ENCODE peak calls at places on chromosomes 11 and 22, in nine cellular contexts. One of them, this sample, is unnamed.

GRCh38 chr22:22657712-22658111 is 13.3 kb downstream of the GGTLC2 start:
- DNase-seq in heart right ventricle: no peak
- DNase-seq in stimulated activated CD4-positive, alpha-beta T cell treated with anti-CD3 and anti-CD28 coated beads, Interleukin-1b, Interleukin-23, amount 100 ng/mL, for 24 hours: no peak
- DNase-seq in SHP77 treated with DMSO at 0.1 percent for 48 hours: no peak
- DNase-seq in fibroblast of lung: no peak
- DNase-seq in RWPE1: no peak
- DNase-seq in lower leg skin: peak
- DNase-seq in mesendoderm: no peak
- DNase-seq in upper lobe of right lung: no peak
- DNase-seq in this sample: no peak

GRCh38 chr11:19672591-19673206 is 39.9 kb upstream of the NAV2 start:
- DNase-seq in heart right ventricle: no peak
- DNase-seq in RWPE1: peak
- DNase-seq in mesendoderm: no peak
- DNase-seq in upper lobe of right lung: no peak
- DNase-seq in SHP77 treated with DMSO at 0.1 percent for 48 hours: no peak
- DNase-seq in stimulated activated CD4-positive, alpha-beta T cell treated with anti-CD3 and anti-CD28 coated beads, Interleukin-1b, Interleukin-23, amount 100 ng/mL, for 24 hours: no peak
- DNase-seq in fibroblast of lung: no peak
- DNase-seq in lower leg skin: no peak
- DNase-seq in this sample: no peak

GRCh38 chr11:122814401-122814800 is 23.9 kb upstream of the CRTAM start:
- DNase-seq in SHP77 treated with DMSO at 0.1 percent for 48 hours: no peak
- DNase-seq in lower leg skin: no peak
- DNase-seq in mesendoderm: no peak
- DNase-seq in upper lobe of right lung: no peak
- DNase-seq in stimulated activated CD4-positive, alpha-beta T cell treated with anti-CD3 and anti-CD28 coated beads, Interleukin-1b, Interleukin-23, amount 100 ng/mL, for 24 hours: no peak
- DNase-seq in RWPE1: no peak
- DNase-seq in heart right ventricle: no peak
- DNase-seq in fibroblast of lung: no peak
- DNase-seq in this sample: no peak

GRCh38 chr11:130653838-130654601 is 205.6 kb downstream of the ADAMTS15 start:
- DNase-seq in heart right ventricle: peak
- DNase-seq in RWPE1: no peak
- DNase-seq in upper lobe of right lung: peak
- DNase-seq in lower leg skin: peak
- DNase-seq in SHP77 treated with DMSO at 0.1 percent for 48 hours: no peak
- DNase-seq in stimulated activated CD4-positive, alpha-beta T cell treated with anti-CD3 and anti-CD28 coated beads, Interleukin-1b, Interleukin-23, amount 100 ng/mL, for 24 hours: no peak
- DNase-seq in mesendoderm: peak
- DNase-seq in fibroblast of lung: peak
- DNase-seq in this sample: no peak

GRCh38 chr11:60852060-60852638 is 3.6 kb downstream of the PTGDR2 start:
- DNase-seq in upper lobe of right lung: no peak
- DNase-seq in fibroblast of lung: no peak
- DNase-seq in lower leg skin: no peak
- DNase-seq in mesendoderm: no peak
- DNase-seq in stimulated activated CD4-positive, alpha-beta T cell treated with anti-CD3 and anti-CD28 coated beads, Interleukin-1b, Interleukin-23, amount 100 ng/mL, for 24 hours: no peak
- DNase-seq in SHP77 treated with DMSO at 0.1 percent for 48 hours: no peak
- DNase-seq in heart right ventricle: no peak
- DNase-seq in RWPE1: no peak
- DNase-seq in this sample: no peak

GRCh38 chr11:63553759-63554158 is 9.4 kb downstream of the PLAAT2 start:
- DNase-seq in stimulated activated CD4-positive, alpha-beta T cell treated with anti-CD3 and anti-CD28 coated beads, Interleukin-1b, Interleukin-23, amount 100 ng/mL, for 24 hours: no peak
- DNase-seq in mesendoderm: no peak
- DNase-seq in lower leg skin: no peak
- DNase-seq in SHP77 treated with DMSO at 0.1 percent for 48 hours: no peak
- DNase-seq in fibroblast of lung: peak
- DNase-seq in upper lobe of right lung: no peak
- DNase-seq in RWPE1: no peak
- DNase-seq in heart right ventricle: no peak
- DNase-seq in this sample: no peak

GRCh38 chr11:61332266-61332822 is 561 bp downstream of the DDB1 start:
- DNase-seq in stimulated activated CD4-positive, alpha-beta T cell treated with anti-CD3 and anti-CD28 coated beads, Interleukin-1b, Interleukin-23, amount 100 ng/mL, for 24 hours: no peak
- DNase-seq in SHP77 treated with DMSO at 0.1 percent for 48 hours: no peak
- DNase-seq in mesendoderm: peak
- DNase-seq in heart right ventricle: no peak
- DNase-seq in RWPE1: peak
- DNase-seq in upper lobe of right lung: no peak
- DNase-seq in lower leg skin: no peak
- DNase-seq in fibroblast of lung: peak
- DNase-seq in this sample: no peak

GRCh38 chr11:17979770-17980371 is 33.0 kb downstream of the SERGEF start:
- DNase-seq in stimulated activated CD4-positive, alpha-beta T cell treated with anti-CD3 and anti-CD28 coated beads, Interleukin-1b, Interleukin-23, amount 100 ng/mL, for 24 hours: no peak
- DNase-seq in fibroblast of lung: no peak
- DNase-seq in upper lobe of right lung: no peak
- DNase-seq in lower leg skin: no peak
- DNase-seq in SHP77 treated with DMSO at 0.1 percent for 48 hours: peak
- DNase-seq in RWPE1: peak
- DNase-seq in heart right ventricle: no peak
- DNase-seq in mesendoderm: peak
- DNase-seq in this sample: no peak

GRCh38 chr11:93740802-93741093 is 547 bp downstream of the TAF1D start:
- DNase-seq in lower leg skin: peak
- DNase-seq in stimulated activated CD4-positive, alpha-beta T cell treated with anti-CD3 and anti-CD28 coated beads, Interleukin-1b, Interleukin-23, amount 100 ng/mL, for 24 hours: peak
- DNase-seq in heart right ventricle: peak
- DNase-seq in RWPE1: peak
- DNase-seq in mesendoderm: peak
- DNase-seq in fibroblast of lung: peak
- DNase-seq in SHP77 treated with DMSO at 0.1 percent for 48 hours: peak
- DNase-seq in upper lobe of right lung: peak
- DNase-seq in this sample: no peak

GRCh38 chr11:1239596-1240205 is 16.8 kb downstream of the MUC5B start:
- DNase-seq in stimulated activated CD4-positive, alpha-beta T cell treated with anti-CD3 and anti-CD28 coated beads, Interleukin-1b, Interleukin-23, amount 100 ng/mL, for 24 hours: no peak
- DNase-seq in SHP77 treated with DMSO at 0.1 percent for 48 hours: no peak
- DNase-seq in mesendoderm: no peak
- DNase-seq in fibroblast of lung: no peak
- DNase-seq in RWPE1: no peak
- DNase-seq in upper lobe of right lung: no peak
- DNase-seq in heart right ventricle: no peak
- DNase-seq in lower leg skin: no peak
- DNase-seq in this sample: no peak

GRCh38 chr11:83115551-83115950 is 41.4 kb upstream of the PCF11 start:
- DNase-seq in RWPE1: no peak
- DNase-seq in fibroblast of lung: peak
- DNase-seq in stimulated activated CD4-positive, alpha-beta T cell treated with anti-CD3 and anti-CD28 coated beads, Interleukin-1b, Interleukin-23, amount 100 ng/mL, for 24 hours: no peak
- DNase-seq in mesendoderm: peak
- DNase-seq in SHP77 treated with DMSO at 0.1 percent for 48 hours: no peak
- DNase-seq in heart right ventricle: peak
- DNase-seq in upper lobe of right lung: no peak
- DNase-seq in lower leg skin: no peak
- DNase-seq in this sample: no peak

GRCh38 chr11:57336111-57336666 is 497 bp upstream of the SSRP1 start:
- DNase-seq in heart right ventricle: no peak
- DNase-seq in lower leg skin: no peak
- DNase-seq in SHP77 treated with DMSO at 0.1 percent for 48 hours: no peak
- DNase-seq in stimulated activated CD4-positive, alpha-beta T cell treated with anti-CD3 and anti-CD28 coated beads, Interleukin-1b, Interleukin-23, amount 100 ng/mL, for 24 hours: no peak
- DNase-seq in fibroblast of lung: no peak
- DNase-seq in mesendoderm: no peak
- DNase-seq in RWPE1: no peak
- DNase-seq in upper lobe of right lung: no peak
- DNase-seq in this sample: no peak

GRCh38 chr22:23269441-23270211 is 89.3 kb downstream of the BCR start:
- DNase-seq in upper lobe of right lung: no peak
- DNase-seq in SHP77 treated with DMSO at 0.1 percent for 48 hours: no peak
- DNase-seq in fibroblast of lung: no peak
- DNase-seq in heart right ventricle: no peak
- DNase-seq in mesendoderm: peak
- DNase-seq in lower leg skin: no peak
- DNase-seq in stimulated activated CD4-positive, alpha-beta T cell treated with anti-CD3 and anti-CD28 coated beads, Interleukin-1b, Interleukin-23, amount 100 ng/mL, for 24 hours: no peak
- DNase-seq in RWPE1: no peak
- DNase-seq in this sample: no peak

GRCh38 chr11:126992065-126992803 is 8.3 kb downstream of the KIRREL3 start:
- DNase-seq in RWPE1: no peak
- DNase-seq in heart right ventricle: no peak
- DNase-seq in lower leg skin: no peak
- DNase-seq in stimulated activated CD4-positive, alpha-beta T cell treated with anti-CD3 and anti-CD28 coated beads, Interleukin-1b, Interleukin-23, amount 100 ng/mL, for 24 hours: no peak
- DNase-seq in upper lobe of right lung: no peak
- DNase-seq in mesendoderm: peak
- DNase-seq in SHP77 treated with DMSO at 0.1 percent for 48 hours: no peak
- DNase-seq in fibroblast of lung: peak
- DNase-seq in this sample: no peak

GRCh38 chr11:82676483-82677094 is 57.1 kb downstream of the FAM181B start:
- DNase-seq in SHP77 treated with DMSO at 0.1 percent for 48 hours: no peak
- DNase-seq in heart right ventricle: no peak
- DNase-seq in RWPE1: peak
- DNase-seq in mesendoderm: no peak
- DNase-seq in lower leg skin: no peak
- DNase-seq in upper lobe of right lung: no peak
- DNase-seq in stimulated activated CD4-positive, alpha-beta T cell treated with anti-CD3 and anti-CD28 coated beads, Interleukin-1b, Interleukin-23, amount 100 ng/mL, for 24 hours: no peak
- DNase-seq in fibroblast of lung: no peak
- DNase-seq in this sample: no peak

GRCh38 chr11:8806974-8807373 is 104.0 kb upstream of the AKIP1 start:
- DNase-seq in fibroblast of lung: no peak
- DNase-seq in heart right ventricle: no peak
- DNase-seq in RWPE1: no peak
- DNase-seq in SHP77 treated with DMSO at 0.1 percent for 48 hours: no peak
- DNase-seq in lower leg skin: no peak
- DNase-seq in stimulated activated CD4-positive, alpha-beta T cell treated with anti-CD3 and anti-CD28 coated beads, Interleukin-1b, Interleukin-23, amount 100 ng/mL, for 24 hours: no peak
- DNase-seq in mesendoderm: no peak
- DNase-seq in upper lobe of right lung: no peak
- DNase-seq in this sample: no peak

GRCh38 chr22:38398609-38399401 is 56.2 kb downstream of the KCNJ4 start:
- DNase-seq in stimulated activated CD4-positive, alpha-beta T cell treated with anti-CD3 and anti-CD28 coated beads, Interleukin-1b, Interleukin-23, amount 100 ng/mL, for 24 hours: peak
- DNase-seq in fibroblast of lung: peak
- DNase-seq in upper lobe of right lung: peak
- DNase-seq in lower leg skin: peak
- DNase-seq in RWPE1: peak
- DNase-seq in mesendoderm: peak
- DNase-seq in SHP77 treated with DMSO at 0.1 percent for 48 hours: peak
- DNase-seq in heart right ventricle: peak
- DNase-seq in this sample: no peak

GRCh38 chr11:122642472-122642922 is 13.0 kb upstream of the UBASH3B start:
- DNase-seq in heart right ventricle: no peak
- DNase-seq in lower leg skin: no peak
- DNase-seq in mesendoderm: peak
- DNase-seq in SHP77 treated with DMSO at 0.1 percent for 48 hours: no peak
- DNase-seq in upper lobe of right lung: no peak
- DNase-seq in fibroblast of lung: peak
- DNase-seq in RWPE1: peak
- DNase-seq in stimulated activated CD4-positive, alpha-beta T cell treated with anti-CD3 and anti-CD28 coated beads, Interleukin-1b, Interleukin-23, amount 100 ng/mL, for 24 hours: no peak
- DNase-seq in this sample: no peak

GRCh38 chr11:15750535-15751297 is 605.6 kb downstream of the SOX6 start:
- DNase-seq in lower leg skin: no peak
- DNase-seq in fibroblast of lung: no peak
- DNase-seq in mesendoderm: no peak
- DNase-seq in RWPE1: no peak
- DNase-seq in upper lobe of right lung: no peak
- DNase-seq in SHP77 treated with DMSO at 0.1 percent for 48 hours: no peak
- DNase-seq in stimulated activated CD4-positive, alpha-beta T cell treated with anti-CD3 and anti-CD28 coated beads, Interleukin-1b, Interleukin-23, amount 100 ng/mL, for 24 hours: no peak
- DNase-seq in heart right ventricle: no peak
- DNase-seq in this sample: no peak

GRCh38 chr11:47480762-47481161 is 31.8 kb upstream of the RAPSN start:
- DNase-seq in SHP77 treated with DMSO at 0.1 percent for 48 hours: no peak
- DNase-seq in mesendoderm: no peak
- DNase-seq in upper lobe of right lung: no peak
- DNase-seq in heart right ventricle: no peak
- DNase-seq in RWPE1: no peak
- DNase-seq in stimulated activated CD4-positive, alpha-beta T cell treated with anti-CD3 and anti-CD28 coated beads, Interleukin-1b, Interleukin-23, amount 100 ng/mL, for 24 hours: no peak
- DNase-seq in lower leg skin: no peak
- DNase-seq in fibroblast of lung: no peak
- DNase-seq in this sample: no peak

GRCh38 chr11:59102259-59102765 is 4.7 kb upstream of the FAM111B start:
- DNase-seq in stimulated activated CD4-positive, alpha-beta T cell treated with anti-CD3 and anti-CD28 coated beads, Interleukin-1b, Interleukin-23, amount 100 ng/mL, for 24 hours: peak
- DNase-seq in fibroblast of lung: peak
- DNase-seq in heart right ventricle: peak
- DNase-seq in RWPE1: peak
- DNase-seq in mesendoderm: peak
- DNase-seq in lower leg skin: peak
- DNase-seq in SHP77 treated with DMSO at 0.1 percent for 48 hours: no peak
- DNase-seq in upper lobe of right lung: peak
- DNase-seq in this sample: no peak

GRCh38 chr11:102564110-102564509 is 33.6 kb upstream of the MMP7 start:
- DNase-seq in upper lobe of right lung: no peak
- DNase-seq in RWPE1: peak
- DNase-seq in fibroblast of lung: peak
- DNase-seq in heart right ventricle: no peak
- DNase-seq in SHP77 treated with DMSO at 0.1 percent for 48 hours: no peak
- DNase-seq in lower leg skin: no peak
- DNase-seq in stimulated activated CD4-positive, alpha-beta T cell treated with anti-CD3 and anti-CD28 coated beads, Interleukin-1b, Interleukin-23, amount 100 ng/mL, for 24 hours: no peak
- DNase-seq in mesendoderm: no peak
- DNase-seq in this sample: no peak

GRCh38 chr22:28024422-28024888 is 105.4 kb upstream of the PITPNB start:
- DNase-seq in stimulated activated CD4-positive, alpha-beta T cell treated with anti-CD3 and anti-CD28 coated beads, Interleukin-1b, Interleukin-23, amount 100 ng/mL, for 24 hours: no peak
- DNase-seq in heart right ventricle: no peak
- DNase-seq in fibroblast of lung: no peak
- DNase-seq in upper lobe of right lung: peak
- DNase-seq in lower leg skin: peak
- DNase-seq in RWPE1: no peak
- DNase-seq in mesendoderm: no peak
- DNase-seq in SHP77 treated with DMSO at 0.1 percent for 48 hours: no peak
- DNase-seq in this sample: no peak

GRCh38 chr11:95512682-95513081 is 276.9 kb downstream of the FAM76B start:
- DNase-seq in stimulated activated CD4-positive, alpha-beta T cell treated with anti-CD3 and anti-CD28 coated beads, Interleukin-1b, Interleukin-23, amount 100 ng/mL, for 24 hours: no peak
- DNase-seq in upper lobe of right lung: no peak
- DNase-seq in mesendoderm: no peak
- DNase-seq in RWPE1: peak
- DNase-seq in heart right ventricle: peak
- DNase-seq in lower leg skin: peak
- DNase-seq in fibroblast of lung: peak
- DNase-seq in SHP77 treated with DMSO at 0.1 percent for 48 hours: no peak
- DNase-seq in this sample: no peak

GRCh38 chr11:1854949-1855885 is 2.3 kb downstream of the LSP1 start:
- DNase-seq in heart right ventricle: no peak
- DNase-seq in lower leg skin: no peak
- DNase-seq in stimulated activated CD4-positive, alpha-beta T cell treated with anti-CD3 and anti-CD28 coated beads, Interleukin-1b, Interleukin-23, amount 100 ng/mL, for 24 hours: no peak
- DNase-seq in SHP77 treated with DMSO at 0.1 percent for 48 hours: no peak
- DNase-seq in RWPE1: no peak
- DNase-seq in mesendoderm: no peak
- DNase-seq in upper lobe of right lung: no peak
- DNase-seq in fibroblast of lung: no peak
- DNase-seq in this sample: no peak

GRCh38 chr11:10307411-10308207 is 2.7 kb downstream of the ADM start:
- DNase-seq in fibroblast of lung: peak
- DNase-seq in SHP77 treated with DMSO at 0.1 percent for 48 hours: peak
- DNase-seq in upper lobe of right lung: peak
- DNase-seq in mesendoderm: peak
- DNase-seq in RWPE1: peak
- DNase-seq in lower leg skin: peak
- DNase-seq in heart right ventricle: peak
- DNase-seq in stimulated activated CD4-positive, alpha-beta T cell treated with anti-CD3 and anti-CD28 coated beads, Interleukin-1b, Interleukin-23, amount 100 ng/mL, for 24 hours: peak
- DNase-seq in this sample: peak

GRCh38 chr22:25159028-25159427 is 40.6 kb upstream of the CRYBB3 start:
- DNase-seq in stimulated activated CD4-positive, alpha-beta T cell treated with anti-CD3 and anti-CD28 coated beads, Interleukin-1b, Interleukin-23, amount 100 ng/mL, for 24 hours: no peak
- DNase-seq in upper lobe of right lung: no peak
- DNase-seq in SHP77 treated with DMSO at 0.1 percent for 48 hours: no peak
- DNase-seq in RWPE1: no peak
- DNase-seq in mesendoderm: peak
- DNase-seq in heart right ventricle: no peak
- DNase-seq in fibroblast of lung: peak
- DNase-seq in lower leg skin: no peak
- DNase-seq in this sample: peak

GRCh38 chr11:56624661-56625110 is 10.0 kb upstream of the OR5M1 start:
- DNase-seq in mesendoderm: peak
- DNase-seq in lower leg skin: no peak
- DNase-seq in RWPE1: peak
- DNase-seq in upper lobe of right lung: no peak
- DNase-seq in stimulated activated CD4-positive, alpha-beta T cell treated with anti-CD3 and anti-CD28 coated beads, Interleukin-1b, Interleukin-23, amount 100 ng/mL, for 24 hours: no peak
- DNase-seq in SHP77 treated with DMSO at 0.1 percent for 48 hours: no peak
- DNase-seq in fibroblast of lung: peak
- DNase-seq in heart right ventricle: no peak
- DNase-seq in this sample: no peak

GRCh38 chr11:57638811-57639320 is 10.8 kb downstream of the YPEL4 start:
- DNase-seq in heart right ventricle: no peak
- DNase-seq in SHP77 treated with DMSO at 0.1 percent for 48 hours: no peak
- DNase-seq in RWPE1: no peak
- DNase-seq in lower leg skin: no peak
- DNase-seq in mesendoderm: peak
- DNase-seq in upper lobe of right lung: peak
- DNase-seq in fibroblast of lung: no peak
- DNase-seq in stimulated activated CD4-positive, alpha-beta T cell treated with anti-CD3 and anti-CD28 coated beads, Interleukin-1b, Interleukin-23, amount 100 ng/mL, for 24 hours: no peak
- DNase-seq in this sample: no peak

GRCh38 chr11:94885133-94885532 is 88.2 kb downstream of the CWC15 start:
- DNase-seq in heart right ventricle: no peak
- DNase-seq in stimulated activated CD4-positive, alpha-beta T cell treated with anti-CD3 and anti-CD28 coated beads, Interleukin-1b, Interleukin-23, amount 100 ng/mL, for 24 hours: no peak
- DNase-seq in mesendoderm: no peak
- DNase-seq in SHP77 treated with DMSO at 0.1 percent for 48 hours: no peak
- DNase-seq in upper lobe of right lung: no peak
- DNase-seq in lower leg skin: peak
- DNase-seq in fibroblast of lung: peak
- DNase-seq in RWPE1: peak
- DNase-seq in this sample: no peak

GRCh38 chr11:1753426-1754305 is 3.3 kb upstream of the IFITM10 start:
- DNase-seq in RWPE1: no peak
- DNase-seq in upper lobe of right lung: peak
- DNase-seq in fibroblast of lung: no peak
- DNase-seq in stimulated activated CD4-positive, alpha-beta T cell treated with anti-CD3 and anti-CD28 coated beads, Interleukin-1b, Interleukin-23, amount 100 ng/mL, for 24 hours: no peak
- DNase-seq in lower leg skin: no peak
- DNase-seq in mesendoderm: no peak
- DNase-seq in heart right ventricle: no peak
- DNase-seq in SHP77 treated with DMSO at 0.1 percent for 48 hours: no peak
- DNase-seq in this sample: peak

This sample was measured in chondrocyte.